ENCODE peak calls at places on chromosome 13, in four cellular contexts. One of them, this sample, is unnamed.

GRCh38 chr13:106357198-106357597 is 178.3 kb downstream of the EFNB2 start:
- DNase-seq in prostate gland: no peak
- DNase-seq in CD4-positive, alpha-beta T cell: no peak
- DNase-seq in GM23338: no peak
- DNase-seq in this sample: no peak

GRCh38 chr13:76879876-76880270 is 6.3 kb downstream of the KCTD12 start:
- DNase-seq in prostate gland: no peak
- DNase-seq in CD4-positive, alpha-beta T cell: no peak
- DNase-seq in GM23338: no peak
- DNase-seq in this sample: no peak

GRCh38 chr13:80239571-80240255 is 101.2 kb downstream of the SPRY2 start:
- DNase-seq in prostate gland: no peak
- DNase-seq in CD4-positive, alpha-beta T cell: no peak
- DNase-seq in GM23338: no peak
- DNase-seq in this sample: no peak

GRCh38 chr13:30408319-30409101 is 13.8 kb upstream of the UBE2L5 start:
- DNase-seq in CD4-positive, alpha-beta T cell: peak
- DNase-seq in GM23338: peak
- DNase-seq in prostate gland: peak
- DNase-seq in this sample: peak

GRCh38 chr13:73596382-73596781 is 537.6 kb downstream of the KLF5 start:
- DNase-seq in prostate gland: no peak
- DNase-seq in CD4-positive, alpha-beta T cell: no peak
- DNase-seq in GM23338: no peak
- DNase-seq in this sample: no peak

GRCh38 chr13:77386880-77387606 is 60.1 kb upstream of the MYCBP2 start:
- DNase-seq in prostate gland: no peak
- DNase-seq in CD4-positive, alpha-beta T cell: no peak
- DNase-seq in GM23338: no peak
- DNase-seq in this sample: no peak

GRCh38 chr13:19169991-19170390 is 11.6 kb downstream of the TUBA3C start:
- DNase-seq in prostate gland: no peak
- DNase-seq in CD4-positive, alpha-beta T cell: no peak
- DNase-seq in GM23338: no peak
- DNase-seq in this sample: no peak

GRCh38 chr13:113907637-113908617 is 44.1 kb upstream of the GAS6 start:
- DNase-seq in GM23338: no peak
- DNase-seq in prostate gland: no peak
- DNase-seq in CD4-positive, alpha-beta T cell: no peak
- DNase-seq in this sample: no peak

GRCh38 chr13:46735425-46735824 is 61.5 kb downstream of the ESD start:
- DNase-seq in GM23338: no peak
- DNase-seq in CD4-positive, alpha-beta T cell: no peak
- DNase-seq in prostate gland: no peak
- DNase-seq in this sample: no peak

GRCh38 chr13:51275101-51275500 is 52.9 kb downstream of the FAM124A start:
- DNase-seq in prostate gland: no peak
- DNase-seq in GM23338: no peak
- DNase-seq in CD4-positive, alpha-beta T cell: no peak
- DNase-seq in this sample: no peak

GRCh38 chr13:75339635-75340374 is 142.2 kb downstream of the TBC1D4 start:
- DNase-seq in GM23338: no peak
- DNase-seq in CD4-positive, alpha-beta T cell: no peak
- DNase-seq in prostate gland: no peak
- DNase-seq in this sample: no peak
- TF ChIP-seq CTCF in GM23338: no peak
- TF ChIP-seq CTCF in CD4-positive, alpha-beta T cell: no peak
- TF ChIP-seq CTCF in prostate gland: no peak
- TF ChIP-seq CTCF in this sample: no peak

GRCh38 chr13:44438234-44438579 is 64.6 kb downstream of the SERP2 start:
- DNase-seq in GM23338: no peak
- DNase-seq in prostate gland: no peak
- DNase-seq in CD4-positive, alpha-beta T cell: no peak
- DNase-seq in this sample: no peak

GRCh38 chr13:44435142-44435982 is 61.7 kb downstream of the SERP2 start:
- DNase-seq in prostate gland: peak
- DNase-seq in GM23338: peak
- DNase-seq in CD4-positive, alpha-beta T cell: peak
- DNase-seq in this sample: peak

GRCh38 chr13:44436589-44437337 is 63.1 kb downstream of the SERP2 start:
- DNase-seq in GM23338: peak
- DNase-seq in prostate gland: peak
- DNase-seq in CD4-positive, alpha-beta T cell: peak
- DNase-seq in this sample: no peak

GRCh38 chr13:44439615-44440014 is 66.0 kb downstream of the SERP2 start:
- DNase-seq in GM23338: no peak
- DNase-seq in prostate gland: no peak
- DNase-seq in CD4-positive, alpha-beta T cell: no peak
- DNase-seq in this sample: no peak

DNA sequence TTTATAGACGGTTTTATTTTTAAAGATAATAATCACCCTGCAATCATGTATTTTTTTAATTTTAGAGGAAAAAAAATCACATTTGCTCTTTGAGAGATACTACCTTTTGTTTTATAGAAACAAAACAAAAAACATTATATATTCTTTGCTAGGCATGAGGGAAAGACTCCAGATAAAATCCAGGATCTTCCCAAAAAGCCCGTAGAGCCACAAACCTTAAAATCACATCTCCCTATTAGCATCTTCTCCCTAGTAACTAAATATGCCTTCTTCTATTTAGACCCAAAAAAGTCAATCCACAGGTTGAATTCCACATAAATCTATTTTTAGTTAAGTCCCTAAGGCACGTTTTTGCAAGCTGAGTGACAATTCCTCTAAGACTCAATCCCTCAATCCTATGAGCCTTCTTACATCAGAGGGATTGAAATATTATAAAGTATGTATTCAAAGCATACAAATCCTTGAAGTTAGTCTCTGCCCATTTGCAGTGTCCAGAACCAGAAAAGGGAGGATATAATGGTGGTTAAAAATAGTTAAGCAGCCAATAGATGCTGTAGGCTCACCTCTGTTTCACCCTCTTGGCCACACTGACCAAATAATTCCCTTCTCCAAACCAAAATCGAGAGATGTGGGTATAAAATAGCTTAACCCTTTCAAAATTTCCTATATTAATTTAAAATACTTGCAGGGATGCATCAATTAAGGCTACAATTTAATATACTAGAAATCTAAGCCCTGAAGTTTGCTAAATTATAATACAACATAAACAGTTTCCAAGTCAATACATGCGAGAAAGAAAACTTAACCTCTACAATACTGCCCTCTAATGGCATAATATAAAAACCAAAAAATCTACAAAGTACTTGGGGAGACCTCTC is 64.0 kb downstream of the SERP2 start:
- DNase-seq in GM23338: peak
- DNase-seq in prostate gland: no peak
- DNase-seq in CD4-positive, alpha-beta T cell: no peak
- DNase-seq in this sample: no peak
- TF ChIP-seq CTCF in GM23338: peak
- TF ChIP-seq CTCF in prostate gland: peak
- TF ChIP-seq CTCF in CD4-positive, alpha-beta T cell: peak
- TF ChIP-seq CTCF in this sample: peak

DNA sequence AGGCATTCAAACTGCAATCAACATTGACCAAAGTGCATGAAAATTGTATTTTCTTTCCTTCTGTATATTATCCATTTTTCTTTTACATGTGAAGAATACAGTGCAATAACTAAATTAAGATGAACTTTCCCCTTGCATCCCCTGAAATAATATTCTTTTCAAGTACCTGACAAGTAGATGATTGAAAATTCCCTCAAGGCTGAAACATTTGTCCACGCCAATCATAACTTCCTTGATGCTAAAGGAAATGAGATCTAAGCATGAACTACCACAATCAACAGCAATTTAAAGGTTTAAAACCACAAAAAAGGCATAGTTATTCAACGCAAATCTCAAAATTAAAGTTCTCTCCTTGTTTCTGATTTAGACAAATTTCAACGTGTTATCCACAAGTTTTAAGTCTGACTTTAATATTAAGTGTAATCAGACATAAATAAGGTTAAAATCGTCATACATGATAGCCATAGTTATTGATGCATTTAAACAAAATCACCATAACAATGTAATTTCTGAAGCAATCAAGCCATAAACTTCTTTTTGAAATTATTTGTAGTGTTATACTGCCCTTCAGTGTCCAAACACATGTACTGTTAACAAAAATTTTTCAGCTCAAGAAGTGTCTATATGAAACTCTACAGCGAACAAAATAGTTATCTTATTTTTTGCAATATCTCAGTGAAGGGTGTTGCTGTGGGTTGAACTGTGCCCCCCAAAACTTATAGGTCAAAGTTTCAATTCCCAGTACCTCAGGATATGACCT is 169.5 kb downstream of the DCLK1 start:
- DNase-seq in prostate gland: no peak
- DNase-seq in CD4-positive, alpha-beta T cell: no peak
- DNase-seq in GM23338: no peak
- DNase-seq in this sample: no peak
- TF ChIP-seq CTCF in prostate gland: no peak
- TF ChIP-seq CTCF in CD4-positive, alpha-beta T cell: no peak
- TF ChIP-seq CTCF in GM23338: peak
- TF ChIP-seq CTCF in this sample: no peak

GRCh38 chr13:38970380-38971051 is 20.1 kb downstream of the STOML3 start:
- DNase-seq in GM23338: peak
- DNase-seq in CD4-positive, alpha-beta T cell: no peak
- DNase-seq in prostate gland: no peak
- DNase-seq in this sample: no peak
- TF ChIP-seq CTCF in GM23338: peak
- TF ChIP-seq CTCF in CD4-positive, alpha-beta T cell: no peak
- TF ChIP-seq CTCF in prostate gland: no peak
- TF ChIP-seq CTCF in this sample: no peak

GRCh38 chr13:101451641-101452040 is 834 bp upstream of the ITGBL1 start:
- DNase-seq in CD4-positive, alpha-beta T cell: no peak
- DNase-seq in GM23338: no peak
- DNase-seq in prostate gland: no peak
- DNase-seq in this sample: no peak

GRCh38 chr13:101449971-101450748 is 2.3 kb upstream of the ITGBL1 start:
- DNase-seq in prostate gland: no peak
- DNase-seq in GM23338: no peak
- DNase-seq in CD4-positive, alpha-beta T cell: no peak
- DNase-seq in this sample: no peak

GRCh38 chr13:101452519-101453485 is at the start of gene ITGBL1:
- DNase-seq in GM23338: no peak
- DNase-seq in prostate gland: no peak
- DNase-seq in CD4-positive, alpha-beta T cell: no peak
- DNase-seq in this sample: no peak

GRCh38 chr13:101447852-101448251 is 4.6 kb upstream of the ITGBL1 start:
- DNase-seq in GM23338: no peak
- DNase-seq in CD4-positive, alpha-beta T cell: no peak
- DNase-seq in prostate gland: no peak
- DNase-seq in this sample: no peak

GRCh38 chr13:101450749-101451130 is 1.7 kb upstream of the ITGBL1 start:
- DNase-seq in prostate gland: no peak
- DNase-seq in CD4-positive, alpha-beta T cell: no peak
- DNase-seq in GM23338: no peak
- DNase-seq in this sample: no peak
- TF ChIP-seq CTCF in prostate gland: no peak
- TF ChIP-seq CTCF in CD4-positive, alpha-beta T cell: no peak
- TF ChIP-seq CTCF in GM23338: no peak
- TF ChIP-seq CTCF in this sample: no peak

DNA sequence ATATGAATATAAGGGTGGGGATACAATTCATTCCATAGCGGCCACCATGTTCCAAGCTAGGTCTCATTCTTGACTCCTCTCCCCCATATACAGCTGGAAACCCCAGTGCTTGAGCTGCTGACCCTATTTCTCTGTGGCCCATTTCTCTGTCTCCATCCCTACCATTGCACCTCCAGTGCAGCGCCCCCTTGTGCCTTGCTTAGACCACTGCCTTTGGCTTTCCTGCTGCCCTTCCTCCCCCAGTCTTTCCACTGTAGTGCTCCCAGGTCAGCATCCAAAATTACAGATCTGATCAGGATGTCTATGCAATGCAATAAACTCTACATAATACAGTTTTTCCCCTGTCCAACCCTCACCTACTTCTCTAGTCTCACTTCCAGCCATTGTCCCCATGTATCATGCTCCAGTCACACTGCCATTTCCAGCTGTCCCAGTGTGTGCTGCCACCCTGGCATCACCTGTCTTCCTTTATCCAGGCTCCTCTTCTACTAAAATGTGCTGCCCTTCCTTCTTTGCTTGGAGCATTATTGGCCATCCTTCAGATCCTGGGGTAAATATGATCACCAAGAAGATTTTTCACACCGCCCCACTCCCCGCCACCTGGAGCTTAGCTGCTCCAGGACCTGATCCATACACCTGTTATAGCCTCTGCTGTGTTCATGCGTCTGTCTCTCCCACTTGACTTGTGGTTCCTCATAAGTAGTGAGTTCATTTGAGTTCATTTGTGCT is 199.4 kb upstream of the IPO5 start:
- DNase-seq in prostate gland: no peak
- DNase-seq in GM23338: peak
- DNase-seq in CD4-positive, alpha-beta T cell: no peak
- DNase-seq in this sample: no peak
- TF ChIP-seq CTCF in prostate gland: no peak
- TF ChIP-seq CTCF in GM23338: peak
- TF ChIP-seq CTCF in CD4-positive, alpha-beta T cell: no peak
- TF ChIP-seq CTCF in this sample: no peak

DNA sequence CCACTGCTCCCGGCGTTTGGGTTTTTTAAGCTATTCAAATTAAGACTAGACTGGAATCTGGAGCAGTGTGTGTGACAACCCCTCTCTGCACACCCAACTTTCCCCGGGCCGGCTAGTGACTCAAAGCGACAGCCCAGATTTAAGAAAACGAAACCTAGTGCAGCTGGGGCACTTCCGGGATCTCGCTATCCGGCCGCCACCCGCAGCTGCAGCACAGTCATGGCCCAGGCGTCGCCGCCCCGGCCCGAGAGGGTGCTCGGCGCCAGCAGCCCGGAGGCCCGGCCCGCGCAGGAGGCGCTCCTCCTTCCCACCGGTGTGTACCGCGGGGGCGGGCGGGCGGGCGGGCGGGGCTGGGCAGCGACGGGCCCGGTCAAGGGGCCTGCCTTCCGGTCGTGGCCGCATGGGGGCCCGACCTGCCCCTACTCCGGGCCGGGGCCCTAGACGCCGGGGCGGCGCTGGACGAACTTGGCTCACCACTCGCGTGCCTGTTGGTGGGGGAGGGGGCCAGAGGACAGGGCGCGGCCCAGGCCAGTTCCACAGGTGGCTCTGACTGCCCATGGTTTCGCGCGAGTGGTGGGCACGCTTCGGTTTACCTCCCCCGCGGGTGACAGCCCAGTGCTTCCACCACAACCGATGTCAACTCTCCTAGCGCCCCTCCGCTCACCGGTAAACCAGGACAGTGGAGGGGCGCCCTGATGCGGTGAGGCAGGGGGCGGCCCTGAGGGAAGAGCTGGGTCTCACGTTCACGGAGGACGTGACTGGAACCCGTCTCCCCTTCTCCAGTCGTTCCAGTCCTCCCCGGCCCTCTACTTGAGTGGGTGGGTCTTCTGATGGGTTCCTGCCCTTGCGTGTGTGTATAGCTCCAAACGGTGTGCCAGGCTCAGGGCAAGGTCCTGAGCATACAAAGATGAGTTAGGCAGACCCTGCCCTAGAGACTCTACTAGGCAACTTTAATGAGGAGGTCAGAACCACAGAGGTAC is at the start of gene PHF11:
- DNase-seq in prostate gland: peak
- DNase-seq in GM23338: peak
- DNase-seq in CD4-positive, alpha-beta T cell: peak
- DNase-seq in this sample: peak
- TF ChIP-seq CTCF in prostate gland: no peak
- TF ChIP-seq CTCF in GM23338: no peak
- TF ChIP-seq CTCF in CD4-positive, alpha-beta T cell: no peak
- TF ChIP-seq CTCF in this sample: no peak

GRCh38 chr13:112893570-112894422 is 75.2 kb upstream of the MCF2L start:
- DNase-seq in prostate gland: no peak
- DNase-seq in GM23338: peak
- DNase-seq in CD4-positive, alpha-beta T cell: peak
- DNase-seq in this sample: no peak
- TF ChIP-seq CTCF in prostate gland: no peak
- TF ChIP-seq CTCF in GM23338: no peak
- TF ChIP-seq CTCF in CD4-positive, alpha-beta T cell: no peak
- TF ChIP-seq CTCF in this sample: no peak

GRCh38 chr13:109196896-109197295 is 567.5 kb downstream of the MYO16 start:
- DNase-seq in CD4-positive, alpha-beta T cell: no peak
- DNase-seq in GM23338: peak
- DNase-seq in prostate gland: no peak
- DNase-seq in this sample: no peak
- TF ChIP-seq CTCF in CD4-positive, alpha-beta T cell: no peak
- TF ChIP-seq CTCF in GM23338: peak
- TF ChIP-seq CTCF in prostate gland: no peak
- TF ChIP-seq CTCF in this sample: peak

This sample was measured in CD14-positive monocyte.